ENCODE peak calls at places on chromosomes 11 and 22, in nine cellular contexts. A is transverse colon, U is AG04450, D is coronary artery, S is PC-9, Z is foreskin fibroblast, B is lower leg skin, E is cardiac muscle cell, I is ovary. M is an unnamed sample.

GRCh38 chr22:23548501-23549197 is 31.4 kb downstream of the IGLL1 start:
- DNase-seq in D (no peak), U (no peak), S (no peak), I (no peak), E (no peak), Z (no peak), B (no peak), A (no peak), M (no peak)

GRCh38 chr22:24070553-24070952 is 59.4 kb downstream of the CABIN1 start:
- DNase-seq in I (no peak), Z (no peak), U (no peak), E (no peak), D (no peak), S (no peak), A (no peak), B (no peak), M (no peak)

GRCh38 chr22:47292546-47293320 is 530.3 kb downstream of the TBC1D22A start:
- DNase-seq in I (peak), E (no peak), B (no peak), D (peak), S (no peak), U (no peak), A (no peak), Z (peak), M (no peak)

GRCh38 chr22:33526434-33527107 is 393.7 kb downstream of the LARGE1 start:
- DNase-seq in S (no peak), A (no peak), U (no peak), E (no peak), I (no peak), Z (no peak), B (no peak), D (no peak), M (no peak)

GRCh38 chr22:29946220-29946619 is 63.2 kb downstream of the MTMR3 start:
- DNase-seq in Z (no peak), B (no peak), D (no peak), I (no peak), S (no peak), U (no peak), A (no peak), E (peak), M (no peak)

GRCh38 chr11:20605602-20606091 is 6.2 kb downstream of the SLC6A5 start:
- DNase-seq in S (no peak), U (no peak), I (no peak), Z (no peak), D (no peak), A (no peak), B (no peak), E (no peak), M (no peak)

GRCh38 chr11:112227002-112227401 is 774 bp downstream of the PTS start:
- DNase-seq in Z (peak), A (no peak), S (no peak), B (no peak), I (no peak), E (peak), D (no peak), U (no peak), M (peak)

GRCh38 chr11:133898031-133898769 is 52.9 kb upstream of the SPATA19 start:
- DNase-seq in S (no peak), B (no peak), D (peak), E (no peak), U (no peak), I (no peak), Z (no peak), A (no peak), M (no peak)

GRCh38 chr11:57224537-57224936 is 12.5 kb downstream of the APLNR start:
- DNase-seq in U (no peak), Z (peak), B (no peak), I (no peak), A (no peak), S (no peak), D (no peak), E (no peak), M (peak)

GRCh38 chr22:45709004-45709739 is 37.5 kb downstream of the ATXN10 start:
- DNase-seq in I (no peak), Z (peak), D (no peak), E (no peak), B (no peak), U (no peak), S (no peak), A (no peak), M (peak)

GRCh38 chr22:48083502-48083901 is 1321.1 kb downstream of the TBC1D22A start:
- DNase-seq in U (no peak), B (no peak), E (no peak), S (no peak), I (no peak), D (no peak), A (no peak), Z (no peak), M (no peak)

GRCh38 chr11:77396911-77397310 is 77.0 kb downstream of the PAK1 start:
- DNase-seq in A (no peak), E (no peak), D (no peak), U (no peak), B (no peak), Z (no peak), S (no peak), I (no peak), M (no peak)

GRCh38 chr22:48615171-48616008 is 1212.3 kb downstream of the BRD1 start:
- DNase-seq in U (no peak), A (no peak), I (no peak), D (no peak), Z (no peak), E (no peak), S (no peak), B (no peak), M (no peak)

GRCh38 chr11:102345923-102346322 is 1.1 kb upstream of the BIRC2 start:
- DNase-seq in B (no peak), E (no peak), S (no peak), I (no peak), A (no peak), Z (peak), U (no peak), D (no peak), M (peak)

GRCh38 chr11:125916683-125917337 is 12.5 kb downstream of the DDX25 start:
- DNase-seq in Z (no peak), A (peak), B (no peak), U (no peak), S (no peak), I (no peak), D (no peak), E (no peak), M (no peak)

GRCh38 chr11:95084509-95084908 is 5.1 kb upstream of the ENDOD1 start:
- DNase-seq in Z (peak), U (no peak), I (no peak), A (no peak), D (no peak), B (no peak), E (no peak), S (no peak), M (peak)

GRCh38 chr11:91239359-91239758 is 985.3 kb upstream of the FAT3 start:
- DNase-seq in S (peak), B (no peak), U (no peak), A (no peak), Z (no peak), E (no peak), I (no peak), D (no peak), M (no peak)

GRCh38 chr22:49587987-49588386 is 239.7 kb downstream of the BRD1 start:
- DNase-seq in A (peak), E (no peak), S (no peak), U (no peak), Z (no peak), D (no peak), I (no peak), B (no peak), M (no peak)

GRCh38 chr11:103901656-103902055 is 134.8 kb upstream of the DDI1 start:
- DNase-seq in S (no peak), U (no peak), I (no peak), A (no peak), B (no peak), D (no peak), Z (peak), E (no peak), M (peak)

GRCh38 chr11:12403122-12403994 is 26.0 kb downstream of the PARVA start:
- DNase-seq in B (no peak), U (peak), D (no peak), Z (no peak), I (no peak), E (no peak), S (no peak), A (no peak), M (no peak)

GRCh38 chr11:105923814-105924213 is 98.2 kb downstream of the MSANTD4 start:
- DNase-seq in U (no peak), B (no peak), A (no peak), E (no peak), Z (peak), S (no peak), D (no peak), I (no peak), M (peak)

GRCh38 chr22:41094036-41094435 is 1.6 kb downstream of the EP300 start:
- DNase-seq in S (no peak), I (no peak), E (peak), Z (peak), A (peak), D (no peak), U (no peak), B (no peak), M (peak)

GRCh38 chr11:115613986-115614625 is 109.9 kb upstream of the CADM1 start:
- DNase-seq in E (no peak), I (no peak), A (no peak), B (no peak), D (no peak), U (peak), S (no peak), Z (peak), M (no peak)

GRCh38 chr11:128670631-128671030 is 23.2 kb upstream of the FLI1 start:
- DNase-seq in D (no peak), U (no peak), S (no peak), E (no peak), I (no peak), Z (no peak), B (no peak), A (no peak), M (peak)

GRCh38 chr11:121352301-121352891 is 59.8 kb downstream of the SC5D start:
- DNase-seq in U (no peak), Z (no peak), E (no peak), B (no peak), I (no peak), D (no peak), A (no peak), S (no peak), M (no peak)

GRCh38 chr11:1672613-1673400 is 24.2 kb upstream of the KRTAP5-6 start:
- DNase-seq in Z (no peak), A (no peak), E (no peak), S (no peak), I (no peak), B (no peak), D (no peak), U (no peak), M (no peak)

DNA sequence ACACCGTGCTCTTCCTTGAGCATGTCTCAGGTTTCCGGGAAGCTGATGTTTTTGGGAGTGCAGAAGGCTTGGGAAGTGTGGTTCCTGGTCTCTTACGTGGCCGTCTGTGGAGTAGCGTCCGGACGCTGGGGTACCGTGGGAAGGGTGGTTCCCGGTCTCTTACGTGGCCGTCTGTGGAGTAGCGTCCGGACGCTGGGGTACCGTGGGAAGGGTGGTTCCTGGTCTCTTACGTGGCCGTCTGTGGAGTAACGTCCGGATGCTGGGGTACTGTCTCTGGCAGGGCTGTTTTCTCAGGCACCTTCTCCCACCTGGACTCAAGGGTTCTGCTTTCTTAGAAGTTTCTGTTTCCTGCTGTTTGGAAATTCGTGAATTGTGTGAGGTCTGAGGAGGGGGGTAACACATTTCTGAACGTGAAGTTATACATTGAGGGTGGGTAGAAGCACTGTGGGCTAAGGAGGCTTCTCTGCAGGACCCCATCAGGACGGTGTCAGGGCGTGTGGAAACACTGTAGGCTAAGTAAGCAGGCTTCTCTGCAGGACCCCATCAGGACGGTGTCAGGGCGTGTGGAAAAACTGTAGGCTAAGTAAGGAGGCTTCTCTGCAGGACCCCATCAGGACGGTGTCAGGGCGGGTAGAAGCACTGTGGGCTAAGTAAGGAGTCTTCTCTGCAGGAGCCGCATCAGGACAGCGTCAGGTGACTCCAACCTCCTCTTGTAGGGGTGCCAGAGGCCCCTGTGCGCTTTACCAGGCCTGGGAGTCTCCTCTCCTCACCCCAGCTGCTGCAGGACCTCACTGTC is 5.3 kb upstream of the IFITM3 start:
- DNase-seq in U (no peak), I (no peak), Z (no peak), B (no peak), S (no peak), E (no peak), A (no peak), D (peak), M (no peak)
- H3K4me3 ChIP-seq in U (no peak), I (no peak), Z (no peak), B (no peak), S (no peak), E (no peak), A (no peak), D (no peak), M (no peak)

GRCh38 chr11:10669258-10670033 is 24.1 kb downstream of the IRAG1 start:
- DNase-seq in I (no peak), S (no peak), A (no peak), Z (peak), E (no peak), D (no peak), B (no peak), U (no peak), M (peak)
- H3K4me3 ChIP-seq in I (no peak), S (no peak), A (no peak), Z (no peak), E (no peak), D (peak), B (no peak), U (no peak), M (no peak)

GRCh38 chr11:123683616-123684170 is 29.3 kb upstream of the SCN3B start:
- DNase-seq in D (no peak), U (no peak), Z (no peak), S (no peak), A (no peak), E (no peak), B (no peak), I (no peak), M (no peak)
- H3K4me3 ChIP-seq in D (no peak), U (no peak), Z (no peak), S (no peak), A (no peak), E (no peak), B (no peak), I (no peak), M (no peak)

GRCh38 chr11:5938603-5938965 is 3.5 kb upstream of the OR56A3 start:
- DNase-seq in B (no peak), I (no peak), D (no peak), U (no peak), Z (no peak), A (no peak), E (no peak), S (no peak), M (no peak)
- H3K4me3 ChIP-seq in B (no peak), I (no peak), D (no peak), U (no peak), Z (no peak), A (no peak), E (no peak), S (no peak), M (no peak)

GRCh38 chr11:27158763-27159679 is 118.4 kb downstream of the BBOX1 start:
- DNase-seq in I (peak), S (peak), U (peak), B (peak), Z (peak), D (no peak), E (peak), A (peak), M (peak)
- H3K4me3 ChIP-seq in I (no peak), S (no peak), U (no peak), B (no peak), Z (no peak), D (no peak), E (no peak), A (no peak), M (no peak)

GRCh38 chr11:85740464-85741400 is 54.7 kb upstream of the CCDC89 start:
- DNase-seq in D (no peak), B (no peak), S (no peak), U (no peak), A (no peak), E (peak), Z (peak), I (no peak), M (no peak)
- H3K4me3 ChIP-seq in D (no peak), B (no peak), S (peak), U (no peak), A (no peak), E (no peak), Z (no peak), I (no peak), M (no peak)

M was measured in fibroblast of the aortic adventitia.